ENCODE peak calls at places on chromosomes 11 and 22, in eight cellular contexts. W, Q, G, A, H, F, B and U are unnamed samples.
A peak's percentile ranks its signal among the peaks of the same experiment; 100 is the strongest.

GRCh38 chr11:10902756-10903155 is 44.9 kb upstream of the ZBED5 start:
- DNase-seq in B (no peak), Q (no peak), A (no peak), G (no peak), H (no peak), W (no peak), F (no peak), U (no peak)

GRCh38 chr11:71444811-71445210 is 3.4 kb downstream of the DHCR7 start:
- DNase-seq in H (no peak), Q (no peak), A (no peak), F (no peak), B (no peak), W (peak; percentile 17), G (no peak), U (no peak)

GRCh38 chr11:84316866-84317560 is 1030.8 kb upstream of the CCDC90B start:
- DNase-seq in W (no peak), B (no peak), A (no peak), G (no peak), Q (no peak), H (peak; percentile 72), F (no peak), U (no peak)

GRCh38 chr11:123765601-123766000 is 11.3 kb upstream of the OR6X1 start:
- DNase-seq in Q (no peak), F (no peak), G (no peak), W (no peak), B (no peak), A (no peak), H (no peak), U (no peak)

GRCh38 chr22:22937894-22938480 is 50.4 kb downstream of the IGLL5 start:
- DNase-seq in F (no peak), H (no peak), Q (no peak), G (no peak), B (no peak), A (no peak), W (peak; percentile 17), U (no peak)

GRCh38 chr22:36211237-36211881 is 9.8 kb upstream of the APOL4 start:
- DNase-seq in A (no peak), W (no peak), H (peak; percentile 67), B (peak; percentile 39), Q (no peak), F (no peak), G (no peak), U (peak; percentile 18)

GRCh38 chr11:57336111-57336666 is 497 bp upstream of the SSRP1 start:
- DNase-seq in Q (no peak), G (no peak), W (no peak), F (no peak), A (no peak), B (no peak), H (no peak), U (no peak)

GRCh38 chr11:41413843-41414242 is 45.6 kb downstream of the LRRC4C start:
- DNase-seq in G (no peak), W (no peak), Q (no peak), F (no peak), B (no peak), H (no peak), A (no peak), U (no peak)

GRCh38 chr11:1077033-1077416 is 2.4 kb downstream of the MUC2 start:
- DNase-seq in B (no peak), H (no peak), W (peak; percentile 59), A (no peak), G (no peak), Q (no peak), F (no peak), U (no peak)

GRCh38 chr11:101436511-101437142 is 147.2 kb downstream of the TRPC6 start:
- DNase-seq in B (peak; percentile 61), A (peak; percentile 5), Q (no peak), H (peak; percentile 67), G (no peak), F (no peak), W (no peak), U (peak; percentile 26)

GRCh38 chr11:59281177-59281576 is 68.5 kb upstream of the MPEG1 start:
- DNase-seq in B (no peak), H (no peak), Q (no peak), A (no peak), W (no peak), F (no peak), G (no peak), U (no peak)

GRCh38 chr22:49234459-49234858 is 593.2 kb downstream of the BRD1 start:
- DNase-seq in Q (no peak), H (no peak), A (no peak), W (no peak), B (no peak), G (no peak), F (no peak), U (no peak)

GRCh38 chr11:119337581-119338317 is 2.9 kb downstream of the C1QTNF5 start:
- DNase-seq in F (no peak), W (peak; percentile 75), G (no peak), B (no peak), Q (no peak), A (no peak), H (peak; percentile 21), U (no peak)

GRCh38 chr11:18457435-18457834 is 1.8 kb downstream of the LDHAL6A start:
- DNase-seq in G (no peak), Q (no peak), F (no peak), B (no peak), W (no peak), H (peak; percentile 29), A (no peak), U (peak; percentile 2)

GRCh38 chr22:34324763-34325162 is 404.5 kb upstream of the LARGE1 start:
- DNase-seq in A (no peak), Q (no peak), W (no peak), F (no peak), H (no peak), B (no peak), G (no peak), U (no peak)

GRCh38 chr11:129090056-129090455 is 102.1 kb downstream of the ARHGAP32 start:
- DNase-seq in Q (no peak), H (peak; percentile 62), W (no peak), F (no peak), G (no peak), A (no peak), B (no peak), U (no peak)

GRCh38 chr11:19674420-19674819 is 38.2 kb upstream of the NAV2 start:
- DNase-seq in H (no peak), F (no peak), W (no peak), G (no peak), A (no peak), Q (no peak), B (no peak), U (no peak)

GRCh38 chr11:120079750-120080610 is 57.9 kb downstream of the TRIM29 start:
- DNase-seq in G (peak; percentile 8), W (no peak), H (no peak), B (no peak), A (no peak), Q (no peak), F (no peak), U (no peak)

GRCh38 chr11:74072721-74073120 is 63.8 kb upstream of the UCP3 start:
- DNase-seq in W (no peak), Q (no peak), B (peak; percentile 38), H (no peak), A (no peak), G (no peak), F (no peak), U (peak; percentile 15)

GRCh38 chr22:36369922-36370781 is 17.6 kb downstream of the MYH9 start:
- DNase-seq in G (no peak), B (peak; percentile 17), Q (no peak), A (no peak), W (peak; percentile 86), H (peak; percentile 74), F (no peak), U (peak; percentile 63)

GRCh38 chr11:34621876-34622275 is 983 bp downstream of the EHF start:
- DNase-seq in F (no peak), H (peak; percentile 33), Q (no peak), G (no peak), A (no peak), W (no peak), B (no peak), U (no peak)

GRCh38 chr11:122128146-122128545 is 12.1 kb upstream of the BLID start:
- DNase-seq in F (no peak), W (no peak), G (no peak), Q (no peak), H (no peak), A (no peak), B (no peak), U (no peak)

GRCh38 chr22:49026476-49027121 is 801.1 kb downstream of the BRD1 start:
- DNase-seq in H (no peak), W (no peak), A (no peak), F (no peak), Q (no peak), B (peak; percentile 48), G (no peak), U (peak; percentile 46)

GRCh38 chr22:23751441-23751996 is 607 bp upstream of the ZNF70 start:
- DNase-seq in G (no peak), W (peak; percentile 77), H (no peak), B (peak; percentile 43), F (no peak), A (no peak), Q (no peak), U (no peak)

GRCh38 chr11:41494716-41495115 is 35.3 kb upstream of the LRRC4C start:
- DNase-seq in H (no peak), A (no peak), Q (no peak), W (no peak), G (no peak), F (no peak), B (no peak), U (no peak)

GRCh38 chr11:61108847-61109585 is 6.7 kb downstream of the CD5 start:
- DNase-seq in W (no peak), G (no peak), F (no peak), Q (no peak), A (no peak), B (no peak), H (no peak), U (no peak)

GRCh38 chr11:57378166-57378565 is 2.8 kb downstream of the PRG3 start:
- DNase-seq in G (no peak), A (no peak), F (no peak), Q (no peak), B (no peak), H (no peak), W (no peak), U (no peak)

GRCh38 chr11:128424271-128424709 is 163.1 kb downstream of the ETS1 start:
- DNase-seq in F (no peak), A (no peak), G (no peak), W (peak; percentile 87), B (no peak), H (peak; percentile 20), Q (no peak), U (no peak)